ENCODE peak calls at places on chromosomes 11 and 22, in five cellular contexts. J, I, D, N and E are unnamed samples.

GRCh38 chr11:69471329-69472052 is 10.0 kb upstream of the LINC01488 start:
- DNase-seq in J (no peak), I (no peak), D (no peak), N (no peak), E (no peak)

GRCh38 chr22:19453718-19454117 is 6.2 kb upstream of the C22orf39 start:
- DNase-seq in J (no peak), I (no peak), D (no peak), N (no peak), E (no peak)

GRCh38 chr22:28896611-28897010 is 13.2 kb downstream of the ZNRF3 start:
- DNase-seq in J (no peak), I (no peak), D (no peak), N (no peak), E (no peak)

GRCh38 chr11:68334923-68335322 is 22.5 kb downstream of the LRP5 start:
- DNase-seq in J (no peak), I (no peak), D (no peak), N (no peak), E (no peak)

GRCh38 chr11:71103266-71103665 is 149.1 kb downstream of the SHANK2 start:
- DNase-seq in J (peak), I (peak), D (no peak), N (no peak), E (no peak)

GRCh38 chr22:28802595-28803087 is 2.3 kb upstream of the XBP1 start:
- DNase-seq in J (no peak), I (no peak), D (no peak), N (no peak), E (no peak)

GRCh38 chr22:44670220-44670983 is 31.6 kb upstream of the PRR5 start:
- DNase-seq in J (no peak), I (no peak), D (no peak), N (no peak), E (no peak)

GRCh38 chr11:95682552-95682951 is 107.0 kb downstream of the FAM76B start:
- DNase-seq in J (no peak), I (no peak), D (no peak), N (no peak), E (no peak)

GRCh38 chr11:13384837-13385417 is 78.1 kb downstream of the BTBD10 start:
- DNase-seq in J (no peak), I (peak), D (peak), N (peak), E (peak)

GRCh38 chr11:120058931-120059330 is 79.0 kb downstream of the TRIM29 start:
- DNase-seq in J (no peak), I (no peak), D (no peak), N (no peak), E (no peak)

GRCh38 chr11:65069217-65069616 is 10.9 kb upstream of the NAALADL1 start:
- DNase-seq in J (no peak), I (no peak), D (no peak), N (no peak), E (no peak)

GRCh38 chr22:31296258-31296657 is 4.0 kb upstream of the PIK3IP1 start:
- DNase-seq in J (no peak), I (no peak), D (no peak), N (peak), E (no peak)

GRCh38 chr11:82980292-82980691 is 78.8 kb downstream of the DDIAS start:
- DNase-seq in J (no peak), I (no peak), D (no peak), N (peak), E (no peak)

GRCh38 chr11:40321537-40321936 is 1137.9 kb downstream of the LRRC4C start:
- DNase-seq in J (no peak), I (no peak), D (no peak), N (no peak), E (no peak)